ENCODE peak calls at places on chromosomes 16 and 17, in six cellular contexts. One of them, this sample, is unnamed.

GRCh38 chr16:62105244-62105643 is 69.0 kb upstream of the CDH8 start:
- DNase-seq in kidney epithelial cell: no peak
- DNase-seq in heart left ventricle: no peak
- DNase-seq in neural progenitor cell: no peak
- DNase-seq in fibroblast of pulmonary artery: no peak
- DNase-seq in left ventricle myocardium inferior: no peak
- DNase-seq in this sample: no peak

GRCh38 chr17:37025847-37026533 is 77.2 kb downstream of the AATF start:
- DNase-seq in left ventricle myocardium inferior: no peak
- DNase-seq in heart left ventricle: no peak
- DNase-seq in neural progenitor cell: no peak
- DNase-seq in fibroblast of pulmonary artery: no peak
- DNase-seq in kidney epithelial cell: no peak
- DNase-seq in this sample: no peak

GRCh38 chr16:88533381-88533831 is 36.8 kb upstream of the ZC3H18 start:
- DNase-seq in kidney epithelial cell: no peak
- DNase-seq in heart left ventricle: no peak
- DNase-seq in neural progenitor cell: no peak
- DNase-seq in left ventricle myocardium inferior: no peak
- DNase-seq in fibroblast of pulmonary artery: no peak
- DNase-seq in this sample: no peak

GRCh38 chr17:76452646-76453430 is at the start of gene UBE2O:
- DNase-seq in fibroblast of pulmonary artery: peak
- DNase-seq in left ventricle myocardium inferior: peak
- DNase-seq in neural progenitor cell: peak
- DNase-seq in kidney epithelial cell: no peak
- DNase-seq in heart left ventricle: peak
- DNase-seq in this sample: peak

GRCh38 chr17:3961564-3962047 is 2.6 kb downstream of the ATP2A3 start:
- DNase-seq in left ventricle myocardium inferior: no peak
- DNase-seq in kidney epithelial cell: no peak
- DNase-seq in heart left ventricle: no peak
- DNase-seq in fibroblast of pulmonary artery: no peak
- DNase-seq in neural progenitor cell: no peak
- DNase-seq in this sample: no peak

GRCh38 chr17:60817187-60817586 is 139.5 kb downstream of the BCAS3 start:
- DNase-seq in heart left ventricle: no peak
- DNase-seq in kidney epithelial cell: peak
- DNase-seq in fibroblast of pulmonary artery: peak
- DNase-seq in left ventricle myocardium inferior: no peak
- DNase-seq in neural progenitor cell: no peak
- DNase-seq in this sample: peak

GRCh38 chr17:3845361-3845753 is 689 bp downstream of the NCBP3 start:
- DNase-seq in kidney epithelial cell: no peak
- DNase-seq in fibroblast of pulmonary artery: peak
- DNase-seq in left ventricle myocardium inferior: no peak
- DNase-seq in neural progenitor cell: no peak
- DNase-seq in heart left ventricle: no peak
- DNase-seq in this sample: no peak

GRCh38 chr16:57258910-57259475 is 13.9 kb downstream of the ARL2BP start:
- DNase-seq in left ventricle myocardium inferior: no peak
- DNase-seq in neural progenitor cell: no peak
- DNase-seq in heart left ventricle: no peak
- DNase-seq in kidney epithelial cell: no peak
- DNase-seq in fibroblast of pulmonary artery: no peak
- DNase-seq in this sample: no peak

GRCh38 chr16:15445450-15445849 is 11.1 kb downstream of the BMERB1 start:
- DNase-seq in fibroblast of pulmonary artery: no peak
- DNase-seq in left ventricle myocardium inferior: no peak
- DNase-seq in heart left ventricle: no peak
- DNase-seq in neural progenitor cell: no peak
- DNase-seq in kidney epithelial cell: no peak
- DNase-seq in this sample: no peak

GRCh38 chr17:68201425-68201785 is 46.4 kb upstream of the AMZ2 start:
- DNase-seq in fibroblast of pulmonary artery: no peak
- DNase-seq in heart left ventricle: no peak
- DNase-seq in neural progenitor cell: no peak
- DNase-seq in kidney epithelial cell: no peak
- DNase-seq in left ventricle myocardium inferior: no peak
- DNase-seq in this sample: no peak

GRCh38 chr17:55134486-55135157 is 130.1 kb upstream of the HLF start:
- DNase-seq in left ventricle myocardium inferior: no peak
- DNase-seq in neural progenitor cell: no peak
- DNase-seq in heart left ventricle: no peak
- DNase-seq in fibroblast of pulmonary artery: no peak
- DNase-seq in kidney epithelial cell: no peak
- DNase-seq in this sample: no peak

GRCh38 chr16:82133798-82134197 is 36.2 kb downstream of the MPHOSPH6 start:
- DNase-seq in neural progenitor cell: no peak
- DNase-seq in left ventricle myocardium inferior: no peak
- DNase-seq in fibroblast of pulmonary artery: no peak
- DNase-seq in heart left ventricle: no peak
- DNase-seq in kidney epithelial cell: no peak
- DNase-seq in this sample: no peak

GRCh38 chr17:57516290-57517215 is 228.5 kb downstream of the CCDC182 start:
- DNase-seq in left ventricle myocardium inferior: no peak
- DNase-seq in neural progenitor cell: no peak
- DNase-seq in kidney epithelial cell: no peak
- DNase-seq in fibroblast of pulmonary artery: no peak
- DNase-seq in heart left ventricle: no peak
- DNase-seq in this sample: no peak

GRCh38 chr17:40651939-40652338 is 4.3 kb upstream of the SMARCE1 start:
- DNase-seq in left ventricle myocardium inferior: no peak
- DNase-seq in fibroblast of pulmonary artery: no peak
- DNase-seq in heart left ventricle: no peak
- DNase-seq in kidney epithelial cell: no peak
- DNase-seq in neural progenitor cell: no peak
- DNase-seq in this sample: no peak

GRCh38 chr17:77216435-77216980 is 75.7 kb downstream of the SEC14L1 start:
- DNase-seq in fibroblast of pulmonary artery: no peak
- DNase-seq in heart left ventricle: no peak
- DNase-seq in kidney epithelial cell: no peak
- DNase-seq in neural progenitor cell: no peak
- DNase-seq in left ventricle myocardium inferior: no peak
- DNase-seq in this sample: no peak

GRCh38 chr17:8912060-8912981 is 44.8 kb upstream of the PIK3R6 start:
- DNase-seq in kidney epithelial cell: no peak
- DNase-seq in fibroblast of pulmonary artery: no peak
- DNase-seq in heart left ventricle: no peak
- DNase-seq in left ventricle myocardium inferior: no peak
- DNase-seq in neural progenitor cell: peak
- DNase-seq in this sample: no peak

GRCh38 chr17:63925615-63926014 is 6.5 kb downstream of the CD79B start:
- DNase-seq in kidney epithelial cell: no peak
- DNase-seq in fibroblast of pulmonary artery: no peak
- DNase-seq in left ventricle myocardium inferior: peak
- DNase-seq in neural progenitor cell: no peak
- DNase-seq in heart left ventricle: no peak
- DNase-seq in this sample: no peak

GRCh38 chr17:4008082-4008435 is 43.8 kb upstream of the ATP2A3 start:
- DNase-seq in neural progenitor cell: no peak
- DNase-seq in kidney epithelial cell: no peak
- DNase-seq in heart left ventricle: no peak
- DNase-seq in left ventricle myocardium inferior: no peak
- DNase-seq in fibroblast of pulmonary artery: peak
- DNase-seq in this sample: no peak

GRCh38 chr16:54291981-54292487 is 5.4 kb upstream of the IRX3 start:
- DNase-seq in fibroblast of pulmonary artery: no peak
- DNase-seq in neural progenitor cell: no peak
- DNase-seq in heart left ventricle: no peak
- DNase-seq in kidney epithelial cell: no peak
- DNase-seq in left ventricle myocardium inferior: no peak
- DNase-seq in this sample: no peak

GRCh38 chr16:14041164-14041563 is 30.0 kb upstream of the MRTFB start:
- DNase-seq in neural progenitor cell: no peak
- DNase-seq in left ventricle myocardium inferior: no peak
- DNase-seq in fibroblast of pulmonary artery: no peak
- DNase-seq in heart left ventricle: no peak
- DNase-seq in kidney epithelial cell: no peak
- DNase-seq in this sample: no peak

GRCh38 chr16:12239226-12239625 is 262.7 kb downstream of the SNX29 start:
- DNase-seq in left ventricle myocardium inferior: no peak
- DNase-seq in fibroblast of pulmonary artery: no peak
- DNase-seq in heart left ventricle: no peak
- DNase-seq in kidney epithelial cell: no peak
- DNase-seq in neural progenitor cell: no peak
- DNase-seq in this sample: no peak

GRCh38 chr17:21125862-21126261 is 902 bp upstream of the DHRS7B start:
- DNase-seq in neural progenitor cell: no peak
- DNase-seq in kidney epithelial cell: no peak
- DNase-seq in left ventricle myocardium inferior: no peak
- DNase-seq in fibroblast of pulmonary artery: no peak
- DNase-seq in heart left ventricle: no peak
- DNase-seq in this sample: no peak

GRCh38 chr16:53651357-53651756 is 52.3 kb downstream of the RPGRIP1L start:
- DNase-seq in heart left ventricle: no peak
- DNase-seq in neural progenitor cell: peak
- DNase-seq in kidney epithelial cell: no peak
- DNase-seq in fibroblast of pulmonary artery: no peak
- DNase-seq in left ventricle myocardium inferior: no peak
- DNase-seq in this sample: no peak

GRCh38 chr17:42845918-42846593 is 1.7 kb downstream of the AOC2 start:
- DNase-seq in heart left ventricle: no peak
- DNase-seq in fibroblast of pulmonary artery: no peak
- DNase-seq in kidney epithelial cell: no peak
- DNase-seq in left ventricle myocardium inferior: no peak
- DNase-seq in neural progenitor cell: no peak
- DNase-seq in this sample: no peak

GRCh38 chr16:10938321-10938720 is 3.9 kb downstream of the DEXI start:
- DNase-seq in left ventricle myocardium inferior: no peak
- DNase-seq in fibroblast of pulmonary artery: no peak
- DNase-seq in heart left ventricle: no peak
- DNase-seq in neural progenitor cell: no peak
- DNase-seq in kidney epithelial cell: no peak
- DNase-seq in this sample: no peak

GRCh38 chr16:9053006-9053601 is 38.3 kb upstream of the HAPSTR1 start:
- DNase-seq in heart left ventricle: peak
- DNase-seq in left ventricle myocardium inferior: peak
- DNase-seq in fibroblast of pulmonary artery: peak
- DNase-seq in kidney epithelial cell: no peak
- DNase-seq in neural progenitor cell: peak
- DNase-seq in this sample: no peak
- H3K4me3 ChIP-seq in heart left ventricle: no peak
- H3K4me3 ChIP-seq in left ventricle myocardium inferior: peak
- H3K4me3 ChIP-seq in fibroblast of pulmonary artery: peak
- H3K4me3 ChIP-seq in kidney epithelial cell: no peak
- H3K4me3 ChIP-seq in neural progenitor cell: peak
- H3K4me3 ChIP-seq in this sample: no peak

GRCh38 chr16:2770057-2770780 is 6.9 kb downstream of the ELOB start:
- DNase-seq in fibroblast of pulmonary artery: no peak
- DNase-seq in neural progenitor cell: no peak
- DNase-seq in left ventricle myocardium inferior: no peak
- DNase-seq in kidney epithelial cell: no peak
- DNase-seq in heart left ventricle: no peak
- DNase-seq in this sample: no peak
- TF ChIP-seq CTCF in fibroblast of pulmonary artery: no peak
- TF ChIP-seq CTCF in neural progenitor cell: no peak
- TF ChIP-seq CTCF in left ventricle myocardium inferior: no peak
- TF ChIP-seq CTCF in kidney epithelial cell: peak
- TF ChIP-seq CTCF in heart left ventricle: no peak
- TF ChIP-seq CTCF in this sample: peak

DNA sequence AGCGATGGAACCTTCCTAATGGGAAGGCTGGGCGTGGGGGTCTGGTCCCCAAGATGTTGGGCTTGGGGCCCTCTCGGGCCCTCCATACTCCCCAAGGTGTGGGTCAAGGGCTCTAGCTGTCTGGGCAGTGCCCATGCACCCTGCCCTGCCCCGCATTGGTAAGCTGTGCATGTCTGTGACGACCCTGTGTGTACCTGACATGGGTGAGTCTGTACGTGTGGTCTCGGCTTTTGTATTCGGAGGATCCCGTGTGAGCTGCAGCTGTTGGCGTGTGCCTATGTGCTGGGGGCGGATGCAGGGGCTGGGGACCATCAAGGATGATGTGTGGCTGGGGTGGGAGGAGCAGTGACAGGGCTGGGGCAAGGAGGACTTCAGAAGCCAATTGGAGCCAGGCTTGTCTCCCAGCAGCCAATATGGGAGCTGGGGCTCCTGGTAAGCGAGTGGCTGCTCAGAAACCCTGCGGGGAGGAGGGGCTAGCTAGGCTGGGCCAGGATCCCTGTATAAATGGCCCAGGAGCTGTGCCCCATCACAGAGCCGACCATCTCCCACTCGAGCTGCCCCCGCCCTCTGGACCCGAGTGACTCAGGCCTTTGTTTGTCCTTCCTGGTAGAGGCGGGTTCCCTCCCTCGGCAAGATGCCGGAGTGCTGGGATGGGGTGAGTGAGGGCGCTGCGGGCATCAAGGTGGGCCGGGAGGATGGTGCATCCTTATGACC is at the start of gene NDRG4:
- DNase-seq in fibroblast of pulmonary artery: peak
- DNase-seq in heart left ventricle: no peak
- DNase-seq in left ventricle myocardium inferior: no peak
- DNase-seq in kidney epithelial cell: peak
- DNase-seq in neural progenitor cell: peak
- DNase-seq in this sample: peak
- H3K4me3 ChIP-seq in fibroblast of pulmonary artery: peak
- H3K4me3 ChIP-seq in heart left ventricle: no peak
- H3K4me3 ChIP-seq in left ventricle myocardium inferior: no peak
- H3K4me3 ChIP-seq in kidney epithelial cell: peak
- H3K4me3 ChIP-seq in neural progenitor cell: peak
- H3K4me3 ChIP-seq in this sample: peak

GRCh38 chr16:1152651-1153259 is at the start of gene CACNA1H:
- DNase-seq in neural progenitor cell: peak
- DNase-seq in heart left ventricle: peak
- DNase-seq in kidney epithelial cell: no peak
- DNase-seq in left ventricle myocardium inferior: peak
- DNase-seq in fibroblast of pulmonary artery: no peak
- DNase-seq in this sample: no peak

GRCh38 chr16:1152123-1152638 is 725 bp upstream of the CACNA1H start:
- DNase-seq in left ventricle myocardium inferior: no peak
- DNase-seq in neural progenitor cell: peak
- DNase-seq in kidney epithelial cell: no peak
- DNase-seq in fibroblast of pulmonary artery: no peak
- DNase-seq in heart left ventricle: no peak
- DNase-seq in this sample: no peak

GRCh38 chr16:1149101-1149636 is 3.7 kb upstream of the CACNA1H start:
- DNase-seq in left ventricle myocardium inferior: no peak
- DNase-seq in fibroblast of pulmonary artery: no peak
- DNase-seq in heart left ventricle: no peak
- DNase-seq in kidney epithelial cell: no peak
- DNase-seq in neural progenitor cell: no peak
- DNase-seq in this sample: no peak

GRCh38 chr16:1151424-1152122 is 1.3 kb upstream of the CACNA1H start:
- DNase-seq in neural progenitor cell: no peak
- DNase-seq in kidney epithelial cell: no peak
- DNase-seq in heart left ventricle: no peak
- DNase-seq in left ventricle myocardium inferior: no peak
- DNase-seq in fibroblast of pulmonary artery: no peak
- DNase-seq in this sample: no peak

DNA sequence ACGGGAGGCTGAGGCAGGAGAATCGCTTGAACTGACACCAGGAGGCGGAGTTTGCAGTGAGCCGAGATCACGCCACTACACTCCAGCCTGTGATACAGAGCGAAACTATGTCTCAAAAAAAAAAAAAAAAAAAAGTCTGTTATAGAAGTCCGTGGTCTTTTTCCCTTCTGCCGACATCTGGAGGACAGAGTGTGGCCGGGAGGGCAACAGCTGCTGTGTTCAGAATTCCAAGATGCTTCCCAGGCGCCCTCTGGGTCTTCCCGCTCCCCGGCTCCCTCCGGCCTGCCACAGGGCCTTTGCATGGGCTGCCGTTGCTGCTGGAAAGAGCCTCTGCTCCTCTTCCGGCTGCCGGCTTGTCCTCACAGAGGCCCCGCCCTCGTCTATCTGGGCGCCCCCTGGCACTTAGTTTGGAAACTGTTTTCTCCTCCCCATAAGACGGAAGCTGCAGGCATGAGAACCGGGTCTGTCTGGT is 2.4 kb upstream of the CACNA1H start:
- DNase-seq in neural progenitor cell: no peak
- DNase-seq in kidney epithelial cell: no peak
- DNase-seq in heart left ventricle: no peak
- DNase-seq in left ventricle myocardium inferior: no peak
- DNase-seq in fibroblast of pulmonary artery: no peak
- DNase-seq in this sample: peak
- TF ChIP-seq CTCF in neural progenitor cell: no peak
- TF ChIP-seq CTCF in kidney epithelial cell: no peak
- TF ChIP-seq CTCF in heart left ventricle: no peak
- TF ChIP-seq CTCF in left ventricle myocardium inferior: no peak
- TF ChIP-seq CTCF in fibroblast of pulmonary artery: no peak
- TF ChIP-seq CTCF in this sample: no peak